ENCODE peak calls at places on chromosomes 7 and 10, in five cellular contexts. G is RWPE1; B is A172; A is thoracic aorta; S is stimulated activated CD4-positive, alpha-beta T cell treated with anti-CD3 and anti-CD28 coated beads, Interleukin-4, amount 100 ng/mL, for 24 hours. P is an unnamed sample.

GRCh38 chr10:17737021-17737965 is 14.7 kb upstream of the TMEM236 start:
- DNase-seq in B (peak; percentile 43), A (no peak), S (no peak), G (peak; percentile 26), P (peak; percentile 22)

GRCh38 chr7:147896121-147896520 is 694.4 kb upstream of the C7orf33 start:
- DNase-seq in A (no peak), G (no peak), S (no peak), B (no peak), P (no peak)

GRCh38 chr7:50531928-50532327 is 33.3 kb downstream of the DDC start:
- DNase-seq in B (no peak), S (no peak), G (no peak), A (no peak), P (no peak)

GRCh38 chr10:1233031-1233430 is 176.8 kb downstream of the WDR37 start:
- DNase-seq in S (no peak), B (no peak), G (no peak), A (no peak), P (no peak)

GRCh38 chr10:79391231-79392019 is 44.2 kb downstream of the PPIF start:
- DNase-seq in B (no peak), S (no peak), G (no peak), A (peak; percentile 0), P (peak; percentile 7)

GRCh38 chr7:69804962-69805361 is 206.7 kb downstream of the AUTS2 start:
- DNase-seq in S (no peak), G (no peak), A (no peak), B (no peak), P (no peak)

GRCh38 chr10:16965242-16965620 is 148.0 kb upstream of the RSU1 start:
- DNase-seq in B (no peak), G (no peak), A (no peak), S (no peak), P (no peak)

GRCh38 chr7:14751461-14751860 is 151.1 kb downstream of the DGKB start:
- DNase-seq in B (no peak), A (no peak), G (no peak), S (no peak), P (no peak)

GRCh38 chr10:70579234-70580002 is 23.1 kb downstream of the PRF1 start:
- DNase-seq in S (no peak), B (peak; percentile 13), G (no peak), A (no peak), P (no peak)

GRCh38 chr10:14016942-14017341 is 313.8 kb downstream of the FRMD4A start:
- DNase-seq in S (no peak), B (no peak), A (no peak), G (no peak), P (no peak)

GRCh38 chr10:11293332-11293731 is 275.7 kb downstream of the CELF2 start:
- DNase-seq in S (no peak), G (no peak), B (no peak), A (no peak), P (no peak)

GRCh38 chr10:130771491-130771890 is 540.0 kb downstream of the TCERG1L start:
- DNase-seq in G (no peak), S (no peak), A (no peak), B (no peak), P (no peak)

P was measured in Caki2.